ENCODE peak calls at places on chromosomes 2 and 18, in four cellular contexts. M is body of pancreas, X is A673, T is lung. D is an unnamed sample.

GRCh38 chr2:160209457-160209856 is 9.4 kb upstream of the ITGB6 start:
- DNase-seq in T (no peak), M (peak; percentile 50), X (no peak), D (no peak)

GRCh38 chr18:58567453-58568196 is 61.3 kb downstream of the ALPK2 start:
- DNase-seq in X (peak; percentile 82), T (no peak), M (peak; percentile 62), D (no peak)

GRCh38 chr2:3172265-3172935 is 205.2 kb downstream of the EIPR1 start:
- DNase-seq in T (no peak), X (no peak), M (no peak), D (peak; percentile 75)

GRCh38 chr2:240965296-240965904 is 33.0 kb upstream of the SNED1 start:
- DNase-seq in M (no peak), X (no peak), T (no peak), D (no peak)

GRCh38 chr2:172021955-172022354 is 22.2 kb downstream of the METAP1D start:
- DNase-seq in M (no peak), T (no peak), X (peak; percentile 88), D (no peak)

GRCh38 chr2:207390302-207391095 is 139.3 kb upstream of the CREB1 start:
- DNase-seq in M (peak; percentile 17), T (no peak), X (no peak), D (no peak)

GRCh38 chr2:147051248-147051647 is 793.6 kb upstream of the ACVR2A start:
- DNase-seq in M (no peak), X (no peak), T (no peak), D (no peak)

GRCh38 chr2:158034198-158034831 is 67.4 kb upstream of the UPP2 start:
- DNase-seq in M (peak; percentile 79), X (peak; percentile 87), T (peak; percentile 39), D (peak; percentile 68)

GRCh38 chr2:159904127-159904564 is 106.1 kb upstream of the CD302 start:
- DNase-seq in M (no peak), X (no peak), T (peak; percentile 33), D (no peak)

GRCh38 chr2:85501244-85501643 is 37.7 kb upstream of the MAT2A start:
- DNase-seq in M (peak; percentile 47), T (no peak), X (peak; percentile 26), D (no peak)

DNA sequence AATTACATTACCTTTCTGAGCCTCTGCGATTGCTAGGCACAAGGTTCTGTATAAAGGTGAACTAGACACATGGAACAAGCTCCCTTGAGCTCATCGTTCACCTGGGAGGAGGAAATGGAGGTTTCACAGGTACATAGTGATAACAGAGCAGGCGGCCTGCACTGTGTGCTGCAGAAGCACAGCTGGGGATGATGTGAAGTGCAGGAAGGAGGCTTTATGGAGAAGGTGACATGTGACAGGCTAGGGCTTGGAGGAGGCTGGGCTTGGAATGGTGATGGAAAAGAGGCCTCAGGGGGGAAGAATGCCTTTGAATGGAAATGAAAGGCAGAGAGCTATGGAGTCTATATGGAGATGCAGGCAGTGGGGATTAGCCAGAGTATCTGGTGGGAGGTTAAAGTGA is 22.9 kb downstream of the MARCHF4 start:
- DNase-seq in M (no peak), T (no peak), X (no peak), D (no peak)
- H3K4me3 ChIP-seq in M (no peak overlapping the region), T (no peak overlapping the region), X (no peak overlapping the region), D (no peak overlapping the region)

GRCh38 chr2:19719540-19719939 is 182.2 kb downstream of the TTC32 start:
- DNase-seq in M (no peak), X (no peak), T (no peak), D (no peak)

GRCh38 chr2:19725392-19725791 is 176.4 kb downstream of the TTC32 start:
- DNase-seq in X (no peak), M (no peak), T (no peak), D (no peak)

GRCh38 chr2:19720306-19720705 is 181.5 kb downstream of the TTC32 start:
- DNase-seq in M (no peak), T (no peak), X (no peak), D (no peak)

GRCh38 chr2:19717446-19717845 is 184.3 kb downstream of the TTC32 start:
- DNase-seq in T (no peak), X (no peak), M (no peak), D (no peak)

GRCh38 chr2:19722486-19723420 is 179.0 kb downstream of the TTC32 start:
- DNase-seq in M (no peak), T (no peak), X (peak; percentile 34), D (no peak)
- H3K27ac ChIP-seq in M (no peak overlapping the region), T (no peak overlapping the region), X (no peak overlapping the region), D (no peak overlapping the region)

DNA sequence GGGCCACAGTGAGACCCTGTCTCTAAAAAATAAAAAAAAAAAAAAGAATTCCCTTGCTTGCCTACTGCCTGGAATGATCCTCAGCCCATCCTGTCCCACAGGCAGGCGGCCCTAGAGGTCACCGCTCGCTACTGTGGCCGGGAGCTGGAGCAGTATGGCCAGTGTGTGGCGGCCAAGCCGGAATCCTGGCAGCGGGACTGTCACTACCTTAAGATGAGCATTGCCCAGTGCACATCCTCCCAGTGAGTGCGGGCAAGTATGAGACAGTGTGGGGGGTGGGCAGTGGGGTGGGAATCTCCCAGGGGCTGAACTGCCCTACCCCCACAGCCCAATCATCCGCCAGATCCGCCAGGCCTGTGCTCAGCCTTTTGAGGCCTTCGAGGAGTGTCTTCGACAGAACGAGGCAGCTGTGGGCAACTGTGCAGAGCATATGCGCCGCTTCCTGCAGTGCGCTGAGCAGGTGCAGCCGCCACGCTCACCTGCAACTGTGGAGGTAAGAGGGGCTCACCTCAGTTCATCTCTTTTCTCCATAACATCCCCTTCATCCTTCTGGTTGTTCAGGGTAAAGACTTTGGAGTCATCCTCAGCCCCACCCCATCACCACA is 1.6 kb downstream of the CHCHD5 start:
- DNase-seq in M (no peak), T (no peak), X (no peak), D (no peak)
- H3K4me3 ChIP-seq in M (no peak overlapping the region), T (no peak overlapping the region), X (no peak overlapping the region), D (no peak overlapping the region)

DNA sequence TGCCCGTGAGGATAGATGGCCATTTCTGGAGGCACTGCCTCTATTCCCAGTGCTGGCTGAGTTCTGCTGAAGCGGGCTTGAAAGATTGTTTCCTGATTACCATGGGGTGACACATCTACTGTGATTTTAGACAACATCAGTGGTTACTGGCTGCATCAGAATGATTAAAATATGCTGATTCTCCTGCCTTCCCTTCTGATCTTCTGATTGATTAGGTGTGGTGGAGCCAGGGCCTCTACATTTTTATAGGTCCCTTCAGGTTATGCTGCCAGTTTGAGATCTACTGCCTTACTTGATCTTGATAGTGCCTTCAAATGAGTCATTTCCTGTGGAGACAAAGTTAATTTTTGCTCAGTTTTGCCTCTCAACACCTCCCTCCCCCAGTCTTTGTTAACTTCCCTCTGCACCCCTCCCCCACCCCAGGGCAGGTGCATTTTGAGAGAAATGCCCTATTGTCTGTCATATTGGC is 31.6 kb upstream of the SNORC start:
- DNase-seq in X (peak; percentile 47), M (peak; percentile 9), T (no peak), D (no peak)
- H3K27ac ChIP-seq in X (no peak overlapping the region), M (peak overlapping the region; percentile 34), T (no peak overlapping the region), D (no peak overlapping the region)

GRCh38 chr2:9739508-9739907 is 103.8 kb upstream of the TAF1B start:
- DNase-seq in T (no peak), X (no peak), M (peak; percentile 33), D (no peak)
- H3K4me3 ChIP-seq in T (no peak overlapping the region), X (no peak overlapping the region), M (no peak overlapping the region), D (no peak overlapping the region)

GRCh38 chr18:54689319-54689718 is 98.3 kb downstream of the DYNAP start:
- DNase-seq in X (no peak), M (no peak), T (no peak), D (no peak)

GRCh38 chr18:54679318-54680149 is 88.5 kb downstream of the DYNAP start:
- DNase-seq in X (peak; percentile 74), M (peak; percentile 34), T (no peak), D (no peak)

GRCh38 chr18:54690198-54690597 is 99.2 kb downstream of the DYNAP start:
- DNase-seq in X (no peak), T (no peak), M (no peak), D (no peak)

DNA sequence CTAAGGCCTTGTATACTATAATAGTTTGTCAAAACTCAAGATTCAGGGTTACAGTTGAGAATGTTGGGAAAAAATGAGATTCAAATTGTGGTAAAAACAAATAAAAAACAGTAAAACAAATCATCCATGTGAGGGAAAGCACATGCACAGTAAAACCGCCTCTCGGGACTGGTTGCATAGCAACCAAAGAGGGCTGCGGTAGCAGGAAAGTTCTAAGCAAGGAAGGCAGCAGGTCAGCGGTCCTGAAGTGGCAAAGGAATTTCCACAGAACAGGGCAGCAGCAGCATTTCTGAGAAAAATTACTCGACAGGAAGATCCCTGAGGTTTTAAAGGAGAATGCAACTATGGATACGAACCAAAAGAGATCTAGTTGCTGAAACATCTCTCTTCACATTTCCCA is 93.7 kb downstream of the DYNAP start:
- DNase-seq in T (no peak), X (peak; percentile 4), M (peak; percentile 14), D (no peak)
- H3K27ac ChIP-seq in T (no peak overlapping the region), X (no peak overlapping the region), M (no peak overlapping the region), D (no peak overlapping the region)

DNA sequence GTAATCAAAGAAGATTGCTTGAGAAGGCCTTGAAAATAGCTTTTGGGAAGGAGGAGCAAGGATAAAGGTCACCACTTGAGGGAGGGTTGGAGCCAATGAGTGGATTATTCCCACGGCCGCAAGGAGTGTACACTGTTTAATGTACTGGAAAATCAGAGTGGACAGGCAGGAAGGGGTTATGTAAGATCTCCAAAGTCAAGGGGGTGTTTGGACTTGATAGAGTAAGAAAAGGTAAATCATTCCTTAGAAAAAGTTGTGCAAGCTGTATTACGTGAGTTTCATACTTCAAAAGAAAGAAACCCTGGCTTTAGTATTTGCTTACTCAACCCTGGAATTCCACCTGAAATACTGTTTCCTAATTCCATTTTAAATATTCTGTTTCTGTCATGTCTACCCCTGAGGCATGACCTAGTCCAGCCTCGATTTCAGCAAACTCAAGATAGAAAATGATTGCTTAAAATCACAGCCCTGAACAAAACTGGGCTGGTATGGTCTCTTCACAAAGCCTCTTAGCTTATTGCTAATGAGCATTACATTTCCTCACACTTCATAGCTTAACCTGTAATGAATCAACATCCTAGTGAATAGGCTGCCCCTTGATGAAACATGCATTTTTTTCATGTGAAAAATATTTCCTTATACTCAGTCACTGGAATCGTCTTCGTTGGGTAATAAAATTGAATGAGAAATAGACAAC is 1.1 kb downstream of the MREG start:
- DNase-seq in T (peak; percentile 67), X (no peak), M (no peak), D (peak; percentile 49)
- H3K4me3 ChIP-seq in T (no peak overlapping the region), X (peak overlapping the region; percentile 66), M (no peak overlapping the region), D (peak overlapping the region; percentile 85)

DNA sequence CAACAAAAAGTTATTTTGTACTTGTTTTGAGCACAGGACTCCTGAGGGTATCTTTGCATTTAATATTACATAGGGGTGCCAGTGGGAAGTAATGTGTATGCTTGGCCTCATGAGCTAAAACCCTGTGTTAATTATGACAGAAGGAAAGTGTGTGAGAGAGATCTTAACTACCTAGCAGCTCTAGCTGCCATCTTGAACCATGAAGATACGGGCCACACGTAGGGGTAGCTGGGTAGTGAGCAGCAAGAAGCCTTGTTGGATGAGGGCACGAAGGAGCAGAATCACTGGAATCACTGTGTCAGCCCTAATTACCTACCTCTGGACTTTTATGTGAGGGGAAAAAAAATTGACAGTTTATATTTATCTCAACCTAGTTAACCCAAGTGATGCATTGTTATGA is 15.4 kb upstream of the CASP10 start:
- DNase-seq in M (no peak), T (no peak), X (no peak), D (no peak)
- H3K27ac ChIP-seq in M (no peak overlapping the region), T (no peak overlapping the region), X (no peak overlapping the region), D (no peak overlapping the region)